ENCODE peak calls at places on chromosomes 6 and 20, in nine cellular contexts. V, S, W, T, X, P, Q, R and Z are unnamed samples.
A peak's percentile ranks its signal among the peaks of the same experiment; 100 is the strongest.

GRCh38 chr6:41967312-41968287 is 26.0 kb upstream of the CCND3 start:
- DNase-seq in R (peak; percentile 47), Q (no peak), X (no peak), P (no peak), T (no peak), S (no peak), V (peak; percentile 72), W (no peak), Z (no peak)

GRCh38 chr6:67112120-67112519 is 1405.1 kb upstream of the EYS start:
- DNase-seq in Q (no peak), T (no peak), R (no peak), P (no peak), V (peak; percentile 5), S (no peak), W (no peak), X (no peak), Z (no peak)

GRCh38 chr6:142075516-142076101 is 57.1 kb upstream of the GJE1 start:
- DNase-seq in R (no peak), S (no peak), Q (no peak), X (no peak), V (no peak), T (no peak), P (no peak), W (no peak), Z (no peak)

GRCh38 chr6:115932481-115932880 is 128.2 kb downstream of the FRK start:
- DNase-seq in R (no peak), T (no peak), Q (no peak), X (no peak), W (no peak), V (peak; percentile 54), S (no peak), P (no peak), Z (no peak)

GRCh38 chr6:34055223-34055933 is 90.5 kb downstream of the GRM4 start:
- DNase-seq in T (peak; percentile 62), V (peak; percentile 42), R (peak; percentile 13), S (peak; percentile 50), Q (peak; percentile 51), X (peak; percentile 40), W (peak; percentile 81), P (no peak), Z (peak; percentile 85)

GRCh38 chr6:133835901-133836300 is 53.0 kb upstream of the TCF21 start:
- DNase-seq in V (no peak), R (no peak), Q (no peak), P (no peak), T (no peak), W (no peak), X (no peak), S (no peak), Z (no peak)

GRCh38 chr6:138555294-138555988 is 56.1 kb upstream of the NHSL1 start:
- DNase-seq in P (no peak), T (no peak), Q (no peak), S (no peak), R (peak; percentile 18), V (peak; percentile 64), X (no peak), W (peak; percentile 53), Z (no peak)

GRCh38 chr6:71287038-71287437 is 1.6 kb upstream of the OGFRL1 start:
- DNase-seq in X (no peak), W (no peak), V (no peak), Q (no peak), P (no peak), R (no peak), S (no peak), T (no peak), Z (no peak)

GRCh38 chr6:85660181-85660611 is 17.5 kb upstream of the SYNCRIP start:
- DNase-seq in W (no peak), P (no peak), T (no peak), R (peak; percentile 97), X (no peak), V (peak; percentile 99), Q (no peak), S (no peak), Z (no peak)

DNA sequence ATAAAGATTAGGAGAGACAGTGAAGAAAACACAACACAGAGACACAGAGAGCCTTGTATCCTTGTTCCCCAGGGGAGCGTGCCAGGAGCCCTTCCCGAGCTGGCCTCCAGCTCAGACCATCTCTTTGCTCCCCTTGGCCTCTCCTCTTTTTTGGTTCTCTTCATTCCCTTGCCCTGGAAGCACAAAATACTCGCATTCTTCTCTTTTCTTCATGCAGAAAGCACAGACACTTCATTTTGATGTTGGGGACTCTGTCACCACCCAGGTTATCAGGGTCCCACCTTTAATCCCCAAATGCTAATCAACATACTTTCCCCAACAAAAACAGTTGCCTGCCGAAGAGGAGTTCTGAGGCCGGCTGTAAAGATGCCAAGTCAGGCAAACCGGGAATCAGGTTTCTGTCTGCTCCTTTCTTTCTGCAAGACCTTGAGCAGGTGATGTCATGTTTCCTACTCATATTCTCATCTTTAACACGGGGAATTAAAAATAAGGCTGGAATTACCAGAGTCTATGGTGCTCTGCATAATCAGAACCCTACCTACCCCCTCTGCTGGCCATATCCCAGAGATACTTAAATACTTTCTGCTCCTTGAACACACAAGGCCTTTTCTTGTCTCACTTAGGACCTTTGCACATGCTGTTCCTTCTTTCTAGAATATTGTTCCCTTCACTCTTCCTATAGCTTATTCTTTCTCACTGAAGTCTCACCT is 21.7 kb downstream of the TGM6 start:
- DNase-seq in V (peak; percentile 50), Q (no peak), T (no peak), S (no peak), P (no peak), W (peak; percentile 30), X (no peak), R (peak; percentile 68), Z (no peak)
- TF ChIP-seq CTCF in V (peak; percentile 31), Q (peak; percentile 32), T (no peak), S (no peak), P (peak; percentile 28), W (peak; percentile 40), X (no peak), R (peak; percentile 83), Z (no peak)

GRCh38 chr6:157322792-157323113 is 566 bp downstream of the TMEM242 start:
- DNase-seq in R (no peak), T (no peak), V (no peak), W (no peak), P (no peak), X (no peak), Q (no peak), S (no peak), Z (no peak)

GRCh38 chr6:157326979-157327378 is 3.7 kb upstream of the TMEM242 start:
- DNase-seq in P (no peak), W (no peak), X (no peak), S (no peak), T (no peak), R (no peak), Q (no peak), V (peak; percentile 76), Z (peak; percentile 38)

GRCh38 chr6:157323114-157323923 is at the start of gene TMEM242:
- DNase-seq in S (peak; percentile 73), X (peak; percentile 92), Q (peak; percentile 86), T (peak; percentile 92), R (peak; percentile 90), V (peak; percentile 95), W (peak; percentile 93), P (peak; percentile 79), Z (peak; percentile 82)

GRCh38 chr6:157325069-157325805 is 1.9 kb upstream of the TMEM242 start:
- DNase-seq in P (no peak), V (peak; percentile 53), Q (no peak), W (no peak), T (no peak), R (peak; percentile 37), S (no peak), X (no peak), Z (no peak)

DNA sequence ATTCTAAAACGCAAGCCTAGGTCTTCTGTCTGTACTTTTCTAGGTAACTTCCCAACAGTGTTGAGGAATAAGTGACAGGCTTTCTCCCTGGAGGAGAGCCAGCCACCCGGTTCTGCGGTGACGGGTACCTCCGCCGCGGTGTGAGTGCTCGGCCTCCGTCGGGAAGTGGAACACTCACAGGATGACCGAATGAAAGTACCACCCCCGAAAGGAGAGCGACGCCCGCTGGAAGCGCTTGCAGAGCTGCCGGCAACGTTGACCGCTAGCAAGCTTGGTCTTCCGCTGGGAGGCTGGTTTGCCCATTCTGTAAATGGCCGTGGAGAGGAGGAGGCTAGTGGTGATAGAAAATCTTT is 581 bp upstream of the TMEM242 start:
- DNase-seq in Q (peak; percentile 41), T (peak; percentile 83), P (no peak), W (peak; percentile 90), R (peak; percentile 84), X (peak; percentile 80), V (peak; percentile 88), S (peak; percentile 52), Z (peak; percentile 35)
- TF ChIP-seq CTCF in Q (no peak), T (no peak), P (no peak), W (no peak), R (no peak), X (no peak), V (peak; percentile 12), S (no peak), Z (no peak)

DNA sequence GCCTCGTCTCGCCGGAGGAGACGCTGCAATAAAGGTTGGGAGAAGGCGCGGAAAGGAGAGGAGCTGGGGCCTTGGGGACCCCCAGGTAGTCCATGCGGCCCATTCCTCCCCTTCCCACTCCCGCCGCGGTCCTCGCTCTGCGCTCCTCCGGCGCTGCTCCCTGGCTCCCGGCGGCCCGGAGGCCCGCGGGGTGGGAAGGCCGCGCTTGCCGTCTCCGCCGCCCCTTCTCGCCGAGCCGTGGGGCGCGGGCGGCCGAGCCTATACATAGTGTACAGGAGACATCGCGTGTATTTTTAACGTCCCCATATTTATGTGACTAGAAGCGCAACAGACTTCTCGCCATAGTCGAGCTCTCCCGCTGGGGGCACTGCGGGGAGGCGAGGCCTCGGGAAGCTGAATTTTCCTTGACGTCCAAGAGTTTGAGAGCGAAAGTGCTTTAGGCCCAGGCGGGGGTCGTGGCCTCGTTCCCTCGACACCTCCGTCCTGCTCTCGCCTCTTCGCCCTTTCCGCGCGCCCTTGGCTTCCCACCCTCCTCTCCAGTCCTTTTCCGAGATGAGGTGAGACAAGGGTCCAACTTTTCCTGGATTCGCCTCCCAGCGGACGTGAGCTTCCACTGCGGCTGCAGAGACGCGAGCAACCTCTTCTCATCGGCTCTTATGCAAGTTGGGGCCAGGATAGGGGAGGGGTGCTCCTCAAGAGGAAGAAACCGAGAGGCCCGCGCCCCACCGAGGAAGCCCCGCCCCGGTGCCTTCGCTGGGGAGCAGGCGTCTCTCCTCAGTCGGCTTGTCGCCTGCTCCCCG is 29.0 kb downstream of the SLC12A5 start:
- DNase-seq in Q (peak; percentile 21), S (no peak), T (peak; percentile 67), V (peak; percentile 35), X (peak; percentile 51), W (peak; percentile 45), P (no peak), R (peak; percentile 2), Z (peak; percentile 46)
- TF ChIP-seq CTCF in Q (peak; percentile 49), S (no peak), T (peak; percentile 14), V (peak; percentile 55), X (peak; percentile 44), W (peak; percentile 61), P (peak; percentile 24), R (peak; percentile 66), Z (peak; percentile 12)

DNA sequence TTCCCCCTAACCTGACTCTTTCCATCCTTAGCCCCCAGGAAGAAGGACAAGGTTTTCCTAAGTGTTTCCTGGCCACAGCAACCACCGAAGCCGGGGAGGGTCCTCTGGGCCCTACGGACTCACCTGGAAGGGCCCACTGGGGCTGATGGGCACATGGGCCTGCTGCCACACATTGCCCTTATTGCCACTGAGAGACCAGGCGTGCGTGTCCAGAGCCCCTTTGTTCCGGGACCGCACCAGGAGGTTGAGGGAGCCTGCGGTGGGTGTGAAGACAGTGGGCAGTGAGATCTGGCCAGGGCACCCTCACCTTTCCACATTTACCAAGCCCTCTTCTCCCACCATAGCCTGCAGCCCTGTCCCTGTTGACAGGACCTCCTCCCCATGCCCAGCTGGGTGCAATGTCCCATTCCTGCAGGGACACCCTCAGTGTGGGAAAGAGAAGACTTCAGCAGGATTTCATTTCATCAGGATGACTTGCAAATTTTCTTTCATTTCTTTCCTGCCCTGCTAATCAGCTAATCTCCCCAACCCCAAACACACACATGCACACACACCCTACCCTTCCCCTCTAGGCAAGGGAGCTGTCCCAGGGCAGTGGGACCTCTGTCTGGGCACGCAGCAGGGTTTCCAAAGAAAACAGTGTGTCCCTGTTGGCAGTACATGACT is 59.1 kb downstream of the MDGA1 start:
- DNase-seq in X (no peak), R (no peak), V (no peak), T (no peak), W (no peak), S (no peak), Q (no peak), P (no peak), Z (no peak)
- TF ChIP-seq CTCF in X (no peak), R (no peak), V (no peak), T (no peak), W (no peak), S (no peak), Q (no peak), P (no peak), Z (no peak)